ENCODE peak calls at places on chromosome 11, in four cellular contexts. P, F, B and Q are unnamed samples.

GRCh38 chr11:48011125-48012050 is 31.0 kb downstream of the PTPRJ start:
- DNase-seq in F (no peak), P (no peak), B (no peak), Q (no peak)

GRCh38 chr11:126366064-126366822 is 10.8 kb downstream of the ST3GAL4 start:
- DNase-seq in F (no peak), P (no peak), B (no peak), Q (no peak)

GRCh38 chr11:132008872-132009271 is 638.5 kb downstream of the NTM start:
- DNase-seq in B (no peak), F (no peak), P (no peak), Q (no peak)

GRCh38 chr11:106875013-106875412 is 143.3 kb downstream of the GUCY1A2 start:
- DNase-seq in P (no peak), B (peak), F (no peak), Q (no peak)

GRCh38 chr11:34749666-34750659 is 129.1 kb downstream of the EHF start:
- DNase-seq in P (no peak), F (peak), B (peak), Q (peak)

GRCh38 chr11:46389450-46390330 is 1.9 kb downstream of the CHRM4 start:
- DNase-seq in B (peak), F (no peak), P (peak), Q (peak)

GRCh38 chr11:130434521-130435223 is 6.3 kb upstream of the ADAMTS8 start:
- DNase-seq in P (peak), F (peak), B (peak), Q (peak)

GRCh38 chr11:68659158-68659921 is 25.0 kb upstream of the GAL start:
- DNase-seq in B (peak), F (peak), P (no peak), Q (peak)

GRCh38 chr11:75346296-75346695 is 5.2 kb downstream of the ARRB1 start:
- DNase-seq in F (no peak), P (no peak), B (no peak), Q (no peak)

GRCh38 chr11:60127311-60127811 is 38.9 kb downstream of the MS4A2 start:
- DNase-seq in P (no peak), B (no peak), F (no peak), Q (no peak)

GRCh38 chr11:61785837-61786402 is 6.5 kb downstream of the TMEM258 start:
- DNase-seq in F (no peak), B (no peak), P (peak), Q (no peak)

GRCh38 chr11:23288001-23288783 is 427.9 kb upstream of the CCDC179 start:
- DNase-seq in F (peak), P (no peak), B (peak), Q (peak)

GRCh38 chr11:131375936-131376335 is 5.5 kb downstream of the NTM start:
- DNase-seq in F (no peak), B (no peak), P (no peak), Q (no peak)

GRCh38 chr11:36564376-36565032 is 3.3 kb upstream of the RAG1 start:
- DNase-seq in F (peak), P (peak), B (peak), Q (peak)

GRCh38 chr11:76672431-76673163 is 2.0 kb upstream of the LRRC32 start:
- DNase-seq in B (no peak), F (no peak), P (peak), Q (no peak)

GRCh38 chr11:78532991-78533861 is 41.4 kb downstream of the NARS2 start:
- DNase-seq in F (no peak), P (peak), B (no peak), Q (no peak)

GRCh38 chr11:110805764-110806163 is 93.5 kb upstream of the ARHGAP20 start:
- DNase-seq in B (no peak), P (no peak), F (no peak), Q (no peak)

GRCh38 chr11:46445192-46445591 is 53.6 kb upstream of the CHRM4 start:
- DNase-seq in F (no peak), P (no peak), B (no peak), Q (no peak)

GRCh38 chr11:125128450-125128849 is 17.0 kb upstream of the TMEM218 start:
- DNase-seq in B (peak), P (no peak), F (no peak), Q (peak)

GRCh38 chr11:25902476-25902875 is 429.5 kb upstream of the ANO3 start:
- DNase-seq in P (no peak), F (no peak), B (no peak), Q (no peak)

GRCh38 chr11:77101043-77101537 is 1.6 kb upstream of the OMP start:
- DNase-seq in P (peak), B (no peak), F (no peak), Q (no peak)

GRCh38 chr11:13134886-13135285 is 125.8 kb downstream of the RASSF10 start:
- DNase-seq in F (no peak), B (no peak), P (no peak), Q (no peak)

GRCh38 chr11:4178813-4179662 is 84.4 kb downstream of the RRM1 start:
- DNase-seq in P (no peak), B (no peak), F (no peak), Q (no peak)

GRCh38 chr11:76616676-76617552 is 53.6 kb downstream of the LRRC32 start:
- DNase-seq in F (no peak), B (no peak), P (no peak), Q (no peak)

GRCh38 chr11:82927264-82927880 is 25.8 kb downstream of the DDIAS start:
- DNase-seq in B (peak), F (peak), P (peak), Q (peak)

GRCh38 chr11:15707971-15708370 is 593.2 kb downstream of the INSC start:
- DNase-seq in F (peak), B (peak), P (no peak), Q (peak)

GRCh38 chr11:125167954-125168821 is 3.6 kb downstream of the PKNOX2 start:
- DNase-seq in B (peak), P (peak), F (peak), Q (peak)

GRCh38 chr11:134159652-134160051 is 64.1 kb downstream of the NCAPD3 start:
- DNase-seq in F (no peak), P (no peak), B (no peak), Q (no peak)

GRCh38 chr11:112318193-112318592 is 57.5 kb upstream of the PLET1 start:
- DNase-seq in P (no peak), B (peak), F (no peak), Q (peak)

GRCh38 chr11:69844396-69844795 is 25.2 kb upstream of the FGF3 start:
- DNase-seq in B (no peak), F (no peak), P (no peak), Q (no peak)

GRCh38 chr11:77423624-77424023 is 50.3 kb downstream of the PAK1 start:
- DNase-seq in F (no peak), P (no peak), B (no peak), Q (no peak)

GRCh38 chr11:70471254-70471653 is 72.9 kb downstream of the CTTN start:
- DNase-seq in F (no peak), P (peak), B (peak), Q (peak)

GRCh38 chr11:61297741-61298140 is 2.6 kb upstream of the VWCE start:
- DNase-seq in B (peak), P (peak), F (no peak), Q (peak)

GRCh38 chr11:67312187-67313021 is 9.1 kb downstream of the SSH3 start:
- DNase-seq in F (peak), P (no peak), B (no peak), Q (no peak)

DNA sequence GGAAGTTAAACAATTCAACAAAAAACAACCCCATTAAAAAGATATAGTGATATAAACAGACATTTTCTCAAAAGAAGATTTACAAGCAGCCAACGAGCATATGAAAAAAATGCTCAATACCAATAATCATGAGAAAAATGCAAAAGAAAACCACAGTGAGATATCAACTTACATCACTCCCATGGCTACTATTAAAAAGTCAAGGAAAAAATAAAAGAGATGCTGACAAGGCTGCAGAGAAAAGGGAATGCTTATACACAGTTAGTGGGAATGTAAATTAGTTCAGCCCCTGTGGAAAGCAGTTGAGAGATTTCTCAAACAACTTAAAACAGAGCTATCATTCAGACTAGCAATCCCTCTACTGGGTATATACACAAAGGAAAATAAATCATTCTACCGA is 97.1 kb upstream of the CARD18 start:
- DNase-seq in B (peak), P (no peak), F (no peak), Q (no peak)
- TF ChIP-seq CTCF in B (no peak), P (no peak), F (no peak), Q (no peak)

GRCh38 chr11:45369294-45369693 is 83.2 kb upstream of the SYT13 start:
- DNase-seq in F (no peak), B (no peak), P (no peak), Q (no peak)

GRCh38 chr11:45368697-45369096 is 82.6 kb upstream of the SYT13 start:
- DNase-seq in B (no peak), P (no peak), F (no peak), Q (no peak)

GRCh38 chr11:45373506-45373905 is 87.4 kb upstream of the SYT13 start:
- DNase-seq in B (no peak), F (no peak), P (no peak), Q (no peak)

GRCh38 chr11:45374130-45374529 is 88.0 kb upstream of the SYT13 start:
- DNase-seq in F (no peak), P (no peak), B (no peak), Q (no peak)

DNA sequence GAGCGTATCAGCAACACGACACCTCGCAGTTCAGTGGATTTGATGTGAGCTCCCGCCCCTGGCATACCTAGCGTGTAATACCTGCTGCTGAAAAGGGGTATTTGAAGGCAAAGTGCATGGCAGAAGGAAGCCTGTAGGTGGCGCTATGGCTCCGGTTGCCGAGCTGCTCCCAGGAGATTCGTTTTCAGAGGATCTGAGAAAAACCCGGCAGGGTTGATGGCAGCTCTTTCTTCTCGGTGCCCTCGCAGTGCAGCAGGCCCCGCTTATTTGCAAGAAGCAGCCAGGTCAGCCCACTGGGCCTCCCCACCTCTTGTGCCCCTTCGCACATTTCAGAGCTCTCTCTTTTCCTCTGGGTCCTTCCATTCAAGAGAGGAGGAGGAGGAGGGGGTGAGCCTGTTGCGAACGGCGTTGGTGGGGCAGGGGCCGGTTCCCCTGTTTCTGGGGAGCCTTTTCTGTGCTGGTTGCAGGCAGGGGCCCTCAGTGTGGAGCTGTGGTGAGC is 85.2 kb upstream of the SYT13 start:
- DNase-seq in F (peak), P (peak), B (peak), Q (peak)
- H3K4me3 ChIP-seq in F (no peak), P (no peak), B (no peak), Q (no peak)

GRCh38 chr11:811446-812245 is 1.9 kb downstream of the RPLP2 start:
- DNase-seq in F (no peak), P (no peak), B (no peak), Q (peak)

GRCh38 chr11:812390-812789 is 2.6 kb downstream of the RPLP2 start:
- DNase-seq in F (no peak), B (no peak), P (no peak), Q (no peak)

GRCh38 chr11:809287-810039 is at the start of gene RPLP2:
- DNase-seq in F (peak), P (peak), B (peak), Q (peak)

GRCh38 chr11:808427-809286 is 1.1 kb upstream of the RPLP2 start:
- DNase-seq in F (no peak), B (no peak), P (peak), Q (peak)

GRCh38 chr11:810040-810567 is 337 bp downstream of the RPLP2 start:
- DNase-seq in B (no peak), P (peak), F (no peak), Q (no peak)
- TF ChIP-seq CTCF in B (no peak), P (no peak), F (no peak), Q (no peak)

DNA sequence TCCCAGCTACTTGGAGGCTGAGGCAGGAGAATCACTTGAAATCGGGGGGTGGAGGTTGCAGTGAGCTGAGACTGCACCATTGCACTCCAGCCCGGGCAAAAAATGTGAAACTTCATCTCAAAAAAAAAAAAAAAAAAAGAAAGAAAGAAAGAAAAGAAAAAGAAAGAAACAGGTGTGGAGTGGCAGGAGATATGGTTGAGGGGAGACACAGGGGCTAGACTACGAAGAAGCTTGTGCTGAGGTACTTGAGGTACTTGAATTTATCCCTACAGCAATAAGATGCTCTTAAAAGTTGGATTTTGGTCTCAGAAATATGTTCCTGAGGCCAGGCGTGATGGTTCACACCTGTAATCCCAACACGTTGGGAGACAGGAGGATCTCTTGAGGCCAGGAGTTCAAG is 2.2 kb upstream of the MAJIN start:
- DNase-seq in P (peak), F (no peak), B (no peak), Q (no peak)
- H3K4me3 ChIP-seq in P (no peak), F (no peak), B (no peak), Q (no peak)

DNA sequence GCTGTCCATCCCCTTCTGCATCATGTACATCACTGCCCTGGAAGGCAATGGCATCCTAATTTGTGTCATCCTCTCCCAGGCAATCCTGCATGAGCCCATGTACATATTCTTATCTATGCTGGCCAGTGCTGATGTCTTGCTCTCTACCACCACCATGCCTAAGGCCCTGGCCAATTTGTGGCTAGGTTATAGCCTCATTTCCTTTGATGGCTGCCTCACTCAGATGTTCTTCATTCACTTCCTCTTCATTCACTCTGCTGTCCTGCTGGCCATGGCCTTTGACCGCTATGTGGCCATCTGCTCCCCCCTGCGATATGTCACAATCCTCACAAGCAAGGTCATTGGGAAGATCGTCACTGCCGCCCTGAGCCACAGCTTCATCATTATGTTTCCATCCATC is 337 bp downstream of the OR52B6 start:
- DNase-seq in F (no peak), P (no peak), B (no peak), Q (no peak)
- TF ChIP-seq CTCF in F (no peak), P (no peak), B (no peak), Q (no peak)

DNA sequence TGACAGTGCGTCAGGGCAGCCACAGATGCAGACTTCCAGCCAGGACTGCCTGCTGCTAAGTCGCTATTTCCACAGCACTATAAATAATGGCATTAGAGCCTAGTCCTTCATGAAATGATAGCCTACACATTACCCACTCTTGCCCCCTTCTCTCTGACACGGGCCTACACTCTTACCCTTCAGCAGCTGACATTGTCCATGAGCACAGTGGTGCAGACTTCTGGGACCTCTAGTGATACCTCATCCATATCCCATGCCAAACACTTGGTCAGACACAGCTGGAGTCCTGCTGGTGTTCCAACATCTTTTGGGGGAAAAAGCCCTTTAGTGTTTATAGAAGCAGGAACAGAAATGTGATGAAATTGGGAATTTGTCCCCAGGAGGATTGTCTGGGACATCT is 43.4 kb upstream of the RAB1B start:
- DNase-seq in F (no peak), P (no peak), B (no peak), Q (no peak)
- H3K4me3 ChIP-seq in F (no peak), P (no peak), B (no peak), Q (no peak)

GRCh38 chr11:114912826-114913225 is 234.5 kb downstream of the NXPE2 start:
- DNase-seq in F (no peak), B (no peak), P (peak), Q (no peak)

GRCh38 chr11:114914231-114915005 is 236.1 kb downstream of the NXPE2 start:
- DNase-seq in B (no peak), F (no peak), P (no peak), Q (no peak)

GRCh38 chr11:114909866-114910265 is 231.5 kb downstream of the NXPE2 start:
- DNase-seq in B (no peak), F (no peak), P (no peak), Q (no peak)
- TF ChIP-seq CTCF in B (no peak), F (peak), P (no peak), Q (no peak)